ENCODE peak calls at places on chromosomes 5 and 9, in six cellular contexts. L is H1, K is IMR-90, S is neuronal stem cell, B is mesenchymal stem cell, N is trophoblast cell. W is an unnamed sample.

GRCh38 chr5:148730272-148730954 is 76.1 kb upstream of the HTR4 start:
- DNase-seq in K (peak; percentile 47), L (no peak), N (no peak), B (peak; percentile 31), S (no peak), W (no peak)

GRCh38 chr5:168227001-168227400 is 64.4 kb upstream of the WWC1 start:
- DNase-seq in N (no peak), K (no peak), L (no peak), S (no peak), B (no peak), W (no peak)

GRCh38 chr9:16719921-16720320 is 150.5 kb downstream of the BNC2 start:
- DNase-seq in S (no peak), B (no peak), K (no peak), L (no peak), N (no peak), W (no peak)

GRCh38 chr5:154243736-154244135 is 53.2 kb downstream of the GALNT10 start:
- DNase-seq in N (no peak), S (no peak), L (no peak), K (peak; percentile 78), B (peak; percentile 59), W (no peak)

GRCh38 chr9:105842023-105842644 is 147.8 kb downstream of the TMEM38B start:
- DNase-seq in S (peak; percentile 14), B (peak; percentile 44), N (peak; percentile 78), K (peak; percentile 47), L (no peak), W (no peak)

GRCh38 chr5:99553411-99553810 is 624.6 kb upstream of the CHD1 start:
- DNase-seq in B (no peak), K (no peak), N (no peak), S (no peak), L (no peak), W (no peak)

GRCh38 chr5:314676-315487 is 6.6 kb upstream of the AHRR start:
- DNase-seq in K (no peak), S (no peak), N (no peak), B (no peak), L (no peak), W (no peak)

GRCh38 chr5:82349651-82350050 is 71.5 kb upstream of the RPS23 start:
- DNase-seq in B (no peak), K (no peak), L (peak; percentile 87), N (peak; percentile 16), S (peak; percentile 35), W (peak; percentile 77)

GRCh38 chr9:277595-278330 is 63.1 kb downstream of the DOCK8 start:
- DNase-seq in L (no peak), S (no peak), B (no peak), K (no peak), N (no peak), W (no peak)

GRCh38 chr5:137613554-137614265 is 114.6 kb upstream of the SPOCK1 start:
- DNase-seq in K (peak; percentile 23), S (no peak), L (no peak), N (peak; percentile 13), B (no peak), W (no peak)

GRCh38 chr5:1887400-1888360 is 5.0 kb upstream of the IRX4 start:
- DNase-seq in B (no peak), K (no peak), N (no peak), L (no peak), S (no peak), W (peak; percentile 50)

GRCh38 chr9:116318463-116319271 is 165.1 kb downstream of the PAPPA start:
- DNase-seq in S (peak; percentile 94), B (peak; percentile 72), N (no peak), K (peak; percentile 84), L (no peak), W (no peak)

GRCh38 chr5:31382051-31382878 is 149.6 kb downstream of the DROSHA start:
- DNase-seq in S (peak; percentile 46), L (no peak), N (no peak), K (peak; percentile 66), B (no peak), W (no peak)

GRCh38 chr9:92759990-92760893 is 4.4 kb downstream of the BICD2 start:
- DNase-seq in N (no peak), L (no peak), K (no peak), B (no peak), S (no peak), W (peak; percentile 26)

GRCh38 chr9:9133526-9133925 is 1333.9 kb upstream of the DMAC1 start:
- DNase-seq in L (no peak), K (no peak), B (no peak), S (no peak), N (no peak), W (no peak)

GRCh38 chr5:109455598-109456096 is 45.9 kb upstream of the PJA2 start:
- DNase-seq in L (no peak), S (no peak), B (peak; percentile 100), K (peak; percentile 98), N (peak; percentile 79), W (no peak)

GRCh38 chr5:76273491-76273890 is 129.6 kb upstream of the IQGAP2 start:
- DNase-seq in B (no peak), L (no peak), N (no peak), K (no peak), S (no peak), W (no peak)

GRCh38 chr9:99822096-99822595 is 461 bp downstream of the NR4A3 start:
- DNase-seq in B (no peak), L (peak; percentile 72), N (no peak), K (no peak), S (no peak), W (no peak)

GRCh38 chr5:53424691-53425597 is 55.5 kb upstream of the FST start:
- DNase-seq in L (no peak), S (no peak), B (no peak), K (no peak), N (peak; percentile 60), W (no peak)

GRCh38 chr5:92543246-92543645 is 1037.8 kb downstream of the NR2F1-AS1 start:
- DNase-seq in B (peak; percentile 35), K (peak; percentile 81), L (no peak), S (no peak), N (no peak), W (no peak)

GRCh38 chr9:75811692-75812091 is 78.8 kb upstream of the PCSK5 start:
- DNase-seq in S (no peak), B (no peak), K (no peak), L (no peak), N (no peak), W (no peak)

GRCh38 chr9:36451949-36452348 is 51.9 kb upstream of the RNF38 start:
- DNase-seq in S (no peak), L (no peak), K (no peak), N (no peak), B (no peak), W (no peak)

GRCh38 chr5:10461904-10462542 is 20.3 kb downstream of the ROPN1L start:
- DNase-seq in N (no peak), B (no peak), L (no peak), S (no peak), K (no peak), W (peak; percentile 58)

GRCh38 chr9:14380061-14380836 is 66.3 kb upstream of the NFIB start:
- DNase-seq in N (no peak), B (no peak), K (no peak), S (no peak), L (no peak), W (no peak)

GRCh38 chr5:136749016-136749415 is 383.7 kb upstream of the TRPC7 start:
- DNase-seq in N (no peak), L (no peak), B (peak; percentile 15), S (no peak), K (peak; percentile 4), W (no peak)

GRCh38 chr9:134783699-134784039 is 96.9 kb upstream of the FCN2 start:
- DNase-seq in S (no peak), B (no peak), K (no peak), N (no peak), L (no peak), W (no peak)

GRCh38 chr5:1973391-1974013 is 90.8 kb upstream of the IRX4 start:
- DNase-seq in S (peak; percentile 12), K (no peak), B (no peak), L (no peak), N (no peak), W (no peak)

GRCh38 chr5:177310757-177311173 is 933 bp downstream of the MXD3 start:
- DNase-seq in K (peak; percentile 18), L (no peak), N (peak; percentile 22), S (no peak), B (peak; percentile 43), W (peak; percentile 59)

GRCh38 chr5:145463634-145464033 is 371.5 kb downstream of the PRELID2 start:
- DNase-seq in S (no peak), L (no peak), K (peak; percentile 66), B (no peak), N (no peak), W (no peak)

GRCh38 chr5:176334031-176334770 is 27.4 kb downstream of the KIAA1191 start:
- DNase-seq in N (no peak), K (no peak), L (no peak), B (no peak), S (no peak), W (no peak)

DNA sequence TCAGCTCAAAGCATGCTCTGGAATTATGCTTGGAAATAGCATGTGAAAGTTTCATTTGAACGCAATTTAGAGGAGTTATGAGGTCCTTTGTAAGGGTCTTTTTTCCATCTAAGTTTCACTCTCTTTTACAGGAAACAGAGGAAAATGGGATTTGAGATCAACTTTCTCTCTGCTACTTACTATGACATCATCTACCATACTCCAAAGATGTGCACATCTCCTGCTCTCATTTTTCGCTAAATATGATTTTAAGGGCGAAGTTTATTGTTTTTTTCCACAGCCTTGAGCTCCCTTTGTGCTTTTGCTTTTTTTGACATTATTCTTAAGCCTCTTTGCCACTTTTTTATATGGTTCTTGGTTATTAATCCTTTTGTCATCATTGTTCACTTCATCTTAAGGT is 125.6 kb downstream of the NNT start:
- DNase-seq in N (no peak), K (no peak), L (no peak), S (no peak), B (no peak), W (no peak)
- H2AFZ ChIP-seq in N (no peak overlapping the region), K (no peak overlapping the region), L (peak overlapping the region; percentile 43), S (peak overlapping the region; percentile 43), B (no peak overlapping the region), W (no peak overlapping the region)

GRCh38 chr9:113612828-113613227 is 149.3 kb downstream of the RGS3 start:
- DNase-seq in B (no peak), S (no peak), L (no peak), N (no peak), K (no peak), W (no peak)
- H3K4me1 ChIP-seq in B (peaks cover 29% of the 10 kb centered on the region), S (peaks cover 25% of the 10 kb centered on the region), L (peaks cover 14% of the 10 kb centered on the region), N (peaks cover 29% of the 10 kb centered on the region), K (peaks cover 26% of the 10 kb centered on the region), W (peaks cover 7% of the 10 kb centered on the region)

GRCh38 chr9:69334310-69334709 is 9.3 kb downstream of the ENTREP1 start:
- DNase-seq in S (no peak), B (no peak), K (no peak), L (no peak), N (peak; percentile 67), W (no peak)
- H3K4ac ChIP-seq in S (no peak overlapping the region), B (no peak overlapping the region), K (no peak overlapping the region), L (no peak overlapping the region), N (no peak overlapping the region), W (no peak overlapping the region)

DNA sequence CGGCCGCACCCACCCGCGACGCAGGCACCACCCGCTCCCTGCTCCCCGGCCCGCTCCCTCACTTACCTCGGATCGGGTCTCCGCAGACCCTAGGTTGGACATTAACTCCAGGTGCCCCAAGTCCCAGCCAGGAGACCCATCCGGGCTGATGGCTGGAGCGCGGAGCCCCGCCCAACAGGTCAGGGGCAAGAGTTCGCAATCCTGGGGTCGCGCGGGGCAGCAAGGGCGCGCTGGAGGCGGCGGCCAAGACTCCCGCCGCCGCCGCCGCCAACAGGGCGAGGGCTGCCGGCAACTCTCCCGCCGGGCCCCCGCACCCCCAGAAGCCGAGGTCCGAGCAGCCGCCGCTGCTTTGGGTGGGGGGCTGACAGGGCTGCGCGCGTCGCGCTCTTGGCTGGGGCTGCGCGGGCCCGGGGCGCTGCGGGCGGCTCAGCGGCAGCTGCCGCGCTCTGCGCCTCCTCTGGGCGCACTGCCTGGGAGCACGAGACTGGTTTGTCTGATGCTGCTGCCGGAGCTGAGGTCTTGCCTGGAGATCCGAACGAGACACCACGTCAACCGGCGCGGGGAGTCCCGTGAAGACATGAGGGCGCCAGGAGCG is 303 bp downstream of the GDNF start:
- DNase-seq in S (no peak), K (peak; percentile 73), L (peak; percentile 76), N (peak; percentile 56), B (peak; percentile 77), W (no peak)
- H2AFZ ChIP-seq in S (peak overlapping the region; percentile 83), K (peak overlapping the region; percentile 86), L (no peak overlapping the region), N (peak overlapping the region; percentile 84), B (peak overlapping the region; percentile 43), W (no peak overlapping the region)

W was measured in H9.